ENCODE peak calls at places on chromosomes 13 and 19, in four cellular contexts. R, X, S and O are unnamed samples.

GRCh38 chr19:38932425-38933179 is 1.9 kb downstream of the MRPS12 start:
- DNase-seq in R (no peak), X (peak), S (no peak), O (peak)

GRCh38 chr19:10911579-10912363 is 16.7 kb downstream of the YIPF2 start:
- DNase-seq in R (no peak), X (no peak), S (no peak), O (no peak)

GRCh38 chr13:45472171-45472705 is 7.5 kb downstream of the COG3 start:
- DNase-seq in R (no peak), X (no peak), S (no peak), O (no peak)

GRCh38 chr13:94708971-94709614 is 3.3 kb downstream of the SOX21 start:
- DNase-seq in R (no peak), X (no peak), S (no peak), O (no peak)

GRCh38 chr19:55913643-55914268 is 18.4 kb downstream of the NLRP13 start:
- DNase-seq in R (no peak), X (peak), S (no peak), O (no peak)

GRCh38 chr13:59201836-59202235 is 961.9 kb downstream of the DIAPH3 start:
- DNase-seq in R (no peak), X (no peak), S (no peak), O (no peak)

GRCh38 chr13:62357887-62358645 is 942.4 kb upstream of the PCDH20 start:
- DNase-seq in R (no peak), X (peak), S (no peak), O (peak)

GRCh38 chr13:106140476-106140875 is 395.0 kb downstream of the EFNB2 start:
- DNase-seq in R (no peak), X (no peak), S (no peak), O (no peak)

GRCh38 chr13:98482476-98483444 is 94.1 kb downstream of the STK24 start:
- DNase-seq in R (peak), X (no peak), S (no peak), O (peak)

GRCh38 chr19:15115080-15115479 is 7.9 kb downstream of the SYDE1 start:
- DNase-seq in R (peak), X (no peak), S (no peak), O (no peak)

GRCh38 chr19:9793051-9793591 is 24.6 kb upstream of the ZNF846 start:
- DNase-seq in R (peak), X (peak), S (peak), O (peak)

GRCh38 chr19:39544201-39544903 is 4.4 kb upstream of the EID2 start:
- DNase-seq in R (no peak), X (peak), S (no peak), O (no peak)

GRCh38 chr13:42594577-42595571 is 20.9 kb downstream of the TNFSF11 start:
- DNase-seq in R (peak), X (peak), S (peak), O (peak)

GRCh38 chr19:58009666-58010301 is 7.2 kb upstream of the ZNF606 start:
- DNase-seq in R (peak), X (peak), S (peak), O (peak)

GRCh38 chr13:51502206-51502651 is 49.4 kb upstream of the INTS6 start:
- DNase-seq in R (no peak), X (peak), S (no peak), O (no peak)

GRCh38 chr19:1183543-1184172 is 9.6 kb upstream of the SBNO2 start:
- DNase-seq in R (peak), X (peak), S (no peak), O (peak)